ENCODE peak calls at places on chromosomes 16 and 17, in six cellular contexts. A, O, Y, M, J and K are unnamed samples.
A peak's percentile ranks its signal among the peaks of the same experiment; 100 is the strongest.

GRCh38 chr16:50248845-50249244 is 17.5 kb upstream of the ADCY7 start:
- DNase-seq in A (no peak), M (no peak), Y (no peak), J (no peak), O (no peak), K (no peak)

GRCh38 chr16:27526169-27526568 is 23.5 kb downstream of the GTF3C1 start:
- DNase-seq in J (no peak), O (no peak), A (no peak), Y (no peak), M (no peak), K (no peak)

GRCh38 chr17:21194210-21194609 is 19.8 kb downstream of the TMEM11 start:
- DNase-seq in M (no peak), O (no peak), J (no peak), Y (no peak), A (no peak), K (no peak)

GRCh38 chr17:71084219-71084618 is 914.9 kb downstream of the KCNJ2 start:
- DNase-seq in Y (no peak), O (no peak), M (peak; percentile 3), A (no peak), J (no peak), K (no peak)

GRCh38 chr16:23401142-23401541 is 51.8 kb downstream of the COG7 start:
- DNase-seq in O (no peak), Y (no peak), J (no peak), A (no peak), M (no peak), K (peak; percentile 61)

GRCh38 chr16:30110661-30111060 is 2.7 kb downstream of the GDPD3 start:
- DNase-seq in Y (no peak), J (no peak), O (no peak), A (no peak), M (no peak), K (no peak)

GRCh38 chr17:31548709-31549108 is 157.2 kb downstream of the RAB11FIP4 start:
- DNase-seq in M (no peak), A (no peak), Y (no peak), O (no peak), J (no peak), K (no peak)

GRCh38 chr17:77822302-77823030 is 136.0 kb upstream of the TNRC6C start:
- DNase-seq in M (no peak), J (no peak), Y (no peak), O (no peak), A (no peak), K (peak; percentile 77)

GRCh38 chr17:6066183-6066948 is 3.8 kb upstream of the WSCD1 start:
- DNase-seq in O (no peak), A (no peak), M (no peak), J (no peak), Y (no peak), K (no peak)

GRCh38 chr16:85291302-85292148 is 179.3 kb upstream of the CIBAR2 start:
- DNase-seq in J (no peak), O (no peak), Y (no peak), A (no peak), M (peak; percentile 89), K (no peak)

GRCh38 chr16:85329059-85329812 is 217.0 kb upstream of the CIBAR2 start:
- DNase-seq in M (no peak), Y (no peak), O (no peak), A (no peak), J (no peak), K (no peak)

GRCh38 chr16:88310796-88311605 is 71.8 kb upstream of the ZNF469 start:
- DNase-seq in A (no peak), Y (no peak), J (no peak), O (no peak), M (no peak), K (peak; percentile 48)

GRCh38 chr16:80583466-80583865 is 42.7 kb downstream of the DYNLRB2 start:
- DNase-seq in O (no peak), M (peak; percentile 26), A (no peak), J (no peak), Y (peak; percentile 45), K (no peak)

GRCh38 chr16:1193143-1193824 is 31.8 kb downstream of the TPSG1 start:
- DNase-seq in J (no peak), A (no peak), Y (no peak), M (no peak), O (no peak), K (no peak)

GRCh38 chr17:13704333-13704732 is 102.6 kb upstream of the HS3ST3A1 start:
- DNase-seq in A (no peak), M (no peak), Y (peak; percentile 8), J (no peak), O (no peak), K (no peak)

GRCh38 chr17:21140911-21141310 is 14.1 kb downstream of the DHRS7B start:
- DNase-seq in Y (no peak), O (no peak), M (no peak), A (no peak), J (no peak), K (no peak)

GRCh38 chr17:4476017-4476416 is 22.7 kb upstream of the SPNS2 start:
- DNase-seq in Y (no peak), A (no peak), J (no peak), M (no peak), O (no peak), K (no peak)

GRCh38 chr16:82016268-82016667 is 5.0 kb upstream of the SDR42E1 start:
- DNase-seq in Y (no peak), J (no peak), M (peak; percentile 9), A (no peak), O (no peak), K (no peak)

GRCh38 chr17:38741853-38742421 is 6.2 kb downstream of the PCGF2 start:
- DNase-seq in J (no peak), O (no peak), M (no peak), A (no peak), Y (no peak), K (no peak)

GRCh38 chr17:18981642-18982424 is 22.7 kb downstream of the FAM83G start:
- DNase-seq in M (no peak), Y (peak; percentile 41), O (no peak), J (no peak), A (no peak), K (no peak)

GRCh38 chr16:68363847-68364600 is 53.2 kb downstream of the PRMT7 start:
- DNase-seq in A (no peak), O (no peak), M (no peak), Y (no peak), J (no peak), K (no peak)

GRCh38 chr17:80345321-80345720 is 69.6 kb upstream of the ENDOV start:
- DNase-seq in J (no peak), O (no peak), A (no peak), Y (no peak), M (no peak), K (no peak)

GRCh38 chr16:67277999-67278772 is 1.1 kb upstream of the PLEKHG4 start:
- DNase-seq in J (no peak), M (no peak), A (no peak), Y (peak; percentile 49), O (no peak), K (no peak)

GRCh38 chr17:62093188-62094155 is 28.4 kb upstream of the MED13 start:
- DNase-seq in Y (peak; percentile 72), M (no peak), A (no peak), J (peak; percentile 97), O (no peak), K (no peak)

GRCh38 chr17:29155966-29156338 is 24.2 kb downstream of the MYO18A start:
- DNase-seq in O (no peak), A (no peak), M (no peak), Y (no peak), J (no peak), K (no peak)

GRCh38 chr17:66413564-66414520 is 111.4 kb downstream of the PRKCA start:
- DNase-seq in Y (no peak), O (no peak), A (no peak), J (no peak), M (no peak), K (no peak)

GRCh38 chr17:62062313-62062712 is 2.8 kb downstream of the MED13 start:
- DNase-seq in J (no peak), Y (no peak), O (no peak), A (no peak), M (no peak), K (no peak)

GRCh38 chr16:24598777-24599437 is 59.5 kb downstream of the RBBP6 start:
- DNase-seq in Y (no peak), J (no peak), A (no peak), O (no peak), M (no peak), K (no peak)

GRCh38 chr17:80422276-80422675 is 7.3 kb downstream of the ENDOV start:
- DNase-seq in Y (no peak), J (no peak), A (no peak), O (no peak), M (no peak), K (peak; percentile 86)

GRCh38 chr16:87851601-87852000 is 17.7 kb downstream of the SLC7A5 start:
- DNase-seq in O (no peak), J (no peak), A (no peak), M (no peak), Y (no peak), K (no peak)

GRCh38 chr16:27230562-27230991 is 27.3 kb downstream of the KDM8 start:
- DNase-seq in A (peak; percentile 64), J (no peak), Y (no peak), M (no peak), O (peak; percentile 53), K (peak; percentile 79)

GRCh38 chr17:66724581-66725341 is 110.2 kb upstream of the CACNG5 start:
- DNase-seq in J (no peak), M (no peak), Y (no peak), A (no peak), O (no peak), K (no peak)

GRCh38 chr16:89570342-89570923 is 5.1 kb upstream of the CPNE7 start:
- DNase-seq in A (no peak), O (no peak), M (no peak), Y (no peak), J (no peak), K (no peak)

GRCh38 chr17:66978514-66979061 is 14.1 kb downstream of the CACNG4 start:
- DNase-seq in A (no peak), Y (no peak), O (no peak), J (no peak), M (peak; percentile 42), K (no peak)